ENCODE peak calls at places on chromosomes 5 and 9, in five cellular contexts. B is activated T-cell treated with anti-CD3 and anti-CD28 coated beads for 1 hour, M is progenitor cell of endocrine pancreas, T is pancreas, L is GM13977. J is an unnamed sample.

GRCh38 chr5:138230261-138230660 is 17.1 kb upstream of the CDC23 start:
- DNase-seq in B (no peak), M (no peak), T (no peak), L (no peak), J (no peak)

GRCh38 chr5:94218374-94218773 is 400.0 kb downstream of the KIAA0825 start:
- DNase-seq in B (no peak), M (no peak), T (no peak), L (no peak), J (no peak)

GRCh38 chr9:108703414-108703813 is 152.4 kb downstream of the ACTL7B start:
- DNase-seq in B (no peak), M (no peak), T (no peak), L (no peak), J (no peak)

GRCh38 chr5:86617309-86617755 is 409 bp upstream of the COX7C start:
- DNase-seq in B (no peak), M (no peak), T (no peak), L (no peak), J (no peak)

GRCh38 chr9:23830949-23831730 is 5.1 kb upstream of the ELAVL2 start:
- DNase-seq in B (no peak), M (no peak), T (no peak), L (no peak), J (no peak)

GRCh38 chr5:144131256-144131655 is 39.2 kb downstream of the YIPF5 start:
- DNase-seq in B (no peak), M (no peak), T (no peak), L (no peak), J (no peak)

GRCh38 chr5:66143473-66144073 is 527 bp upstream of the SREK1 start:
- DNase-seq in B (no peak), M (no peak), T (no peak), L (no peak), J (no peak)

GRCh38 chr9:86141843-86142242 is 42.5 kb upstream of the GOLM1 start:
- DNase-seq in B (no peak), M (no peak), T (no peak), L (no peak), J (no peak)

GRCh38 chr5:156942064-156942463 is 21.0 kb downstream of the TIMD4 start:
- DNase-seq in B (no peak), M (no peak), T (no peak), L (peak), J (no peak)

GRCh38 chr5:67053229-67053628 is 143.4 kb downstream of the CD180 start:
- DNase-seq in B (no peak), M (no peak), T (no peak), L (no peak), J (no peak)

GRCh38 chr9:109775516-109775915 is 4.5 kb upstream of the PALM2AKAP2 start:
- DNase-seq in B (no peak), M (no peak), T (no peak), L (no peak), J (no peak)

GRCh38 chr9:107547303-107547702 is 57.7 kb upstream of the KLF4 start:
- DNase-seq in B (no peak), M (no peak), T (no peak), L (no peak), J (no peak)

GRCh38 chr9:133054194-133054890 is 7.4 kb upstream of the CEL start:
- DNase-seq in B (no peak), M (no peak), T (peak), L (no peak), J (no peak)

GRCh38 chr5:34700078-34700452 is 43.9 kb downstream of the RAI14 start:
- DNase-seq in B (no peak), M (no peak), T (no peak), L (no peak), J (no peak)

GRCh38 chr9:111153973-111154590 is 115.8 kb upstream of the LPAR1 start:
- DNase-seq in B (no peak), M (no peak), T (no peak), L (no peak), J (no peak)

GRCh38 chr5:152568101-152568500 is 163.0 kb upstream of the NMUR2 start:
- DNase-seq in B (no peak), M (no peak), T (no peak), L (no peak), J (no peak)

GRCh38 chr5:56288880-56289601 is 55.9 kb upstream of the ANKRD55 start:
- DNase-seq in B (no peak), M (no peak), T (no peak), L (no peak), J (no peak)

GRCh38 chr5:56817306-56817986 is 2.1 kb downstream of the MAP3K1 start:
- DNase-seq in B (no peak), M (no peak), T (no peak), L (peak), J (no peak)

GRCh38 chr9:18480649-18481048 is 6.7 kb downstream of the ADAMTSL1 start:
- DNase-seq in B (no peak), M (no peak), T (no peak), L (no peak), J (no peak)

GRCh38 chr5:120779674-120780073 is 315.6 kb downstream of the PRR16 start:
- DNase-seq in B (no peak), M (no peak), T (no peak), L (no peak), J (no peak)

GRCh38 chr5:267716-268115 is 3.7 kb upstream of the PDCD6 start:
- DNase-seq in B (no peak), M (no peak), T (no peak), L (no peak), J (no peak)

GRCh38 chr5:10652151-10652550 is 88.3 kb downstream of the ANKRD33B start:
- DNase-seq in B (no peak), M (no peak), T (no peak), L (no peak), J (no peak)

GRCh38 chr9:77802512-77803293 is 154.6 kb upstream of the GNA14 start:
- DNase-seq in B (no peak), M (no peak), T (no peak), L (no peak), J (no peak)

GRCh38 chr9:129348890-129349570 is 171.0 kb upstream of the IER5L start:
- DNase-seq in B (no peak), M (no peak), T (no peak), L (no peak), J (no peak)

GRCh38 chr5:136047858-136048257 is 19.1 kb downstream of the TGFBI start:
- DNase-seq in B (no peak), M (no peak), T (no peak), L (no peak), J (no peak)

GRCh38 chr5:88269222-88269771 is 652 bp upstream of the TMEM161B start:
- DNase-seq in B (no peak), M (no peak), T (no peak), L (no peak), J (no peak)

GRCh38 chr5:80957031-80957761 is 3.0 kb upstream of the RASGRF2 start:
- DNase-seq in B (no peak), M (no peak), T (no peak), L (no peak), J (no peak)

GRCh38 chr9:110622368-110622767 is 42.8 kb upstream of the SVEP1 start:
- DNase-seq in B (no peak), M (no peak), T (no peak), L (no peak), J (no peak)

GRCh38 chr5:93304391-93304790 is 276.6 kb downstream of the NR2F1-AS1 start:
- DNase-seq in B (no peak), M (no peak), T (no peak), L (no peak), J (no peak)

GRCh38 chr9:6197330-6197729 is 18.3 kb upstream of the IL33 start:
- DNase-seq in B (no peak), M (no peak), T (no peak), L (peak), J (no peak)

GRCh38 chr9:137245450-137246421 is 4.6 kb downstream of the TUBB4B start:
- DNase-seq in B (no peak), M (no peak), T (no peak), L (no peak), J (no peak)

GRCh38 chr9:82020341-82020740 is 31.8 kb downstream of the SPATA31D1 start:
- DNase-seq in B (no peak), M (no peak), T (no peak), L (no peak), J (no peak)